ENCODE peak calls at places on chromosomes 5 and 9, in four cellular contexts. Y is astrocyte of the spinal cord, X is lower leg skin, O is sigmoid colon. V is an unnamed sample.

GRCh38 chr5:56168066-56168478 is 65.1 kb downstream of the ANKRD55 start:
- DNase-seq in Y (peak; percentile 52), X (no peak), O (no peak), V (no peak)

GRCh38 chr5:99130081-99130480 is 201.3 kb upstream of the CHD1 start:
- DNase-seq in Y (no peak), X (no peak), O (no peak), V (no peak)

GRCh38 chr5:83430130-83431010 is 41.2 kb upstream of the VCAN start:
- DNase-seq in Y (peak; percentile 69), X (no peak), O (peak; percentile 74), V (no peak)

GRCh38 chr9:4197548-4197947 is 102.3 kb downstream of the GLIS3 start:
- DNase-seq in Y (no peak), X (no peak), O (no peak), V (no peak)

GRCh38 chr9:103757062-103757461 is 337.0 kb upstream of the SMC2 start:
- DNase-seq in Y (no peak), X (no peak), O (no peak), V (no peak)

GRCh38 chr5:127320032-127320945 is 29.7 kb downstream of the MEGF10 start:
- DNase-seq in Y (peak; percentile 69), X (no peak), O (no peak), V (no peak)

GRCh38 chr9:37913480-37914153 is 9.7 kb upstream of the SLC25A51 start:
- DNase-seq in Y (peak; percentile 77), X (peak; percentile 95), O (peak; percentile 87), V (no peak)

GRCh38 chr5:106412606-106413005 is 1258.1 kb downstream of the EFNA5 start:
- DNase-seq in Y (no peak), X (no peak), O (no peak), V (no peak)

GRCh38 chr5:81355291-81356251 is 38.4 kb downstream of the ACOT12 start:
- DNase-seq in Y (no peak), X (no peak), O (no peak), V (no peak)
- TF ChIP-seq CTCF in Y (no peak), X (no peak), O (no peak), V (no peak)

GRCh38 chr5:155728857-155729683 is 597.9 kb upstream of the SGCD start:
- DNase-seq in Y (no peak), X (no peak), O (no peak), V (peak; percentile 67)

GRCh38 chr5:155726267-155726666 is 600.7 kb upstream of the SGCD start:
- DNase-seq in Y (no peak), X (no peak), O (no peak), V (no peak)

GRCh38 chr5:155729684-155730059 is 597.3 kb upstream of the SGCD start:
- DNase-seq in Y (no peak), X (no peak), O (no peak), V (no peak)

GRCh38 chr5:155727512-155728145 is 599.3 kb upstream of the SGCD start:
- DNase-seq in Y (no peak), X (no peak), O (no peak), V (no peak)

GRCh38 chr5:155728146-155728856 is 598.7 kb upstream of the SGCD start:
- DNase-seq in Y (peak; percentile 2), X (peak; percentile 84), O (peak; percentile 70), V (peak; percentile 94)
- TF ChIP-seq CTCF in Y (no peak), X (no peak), O (no peak), V (no peak)

DNA sequence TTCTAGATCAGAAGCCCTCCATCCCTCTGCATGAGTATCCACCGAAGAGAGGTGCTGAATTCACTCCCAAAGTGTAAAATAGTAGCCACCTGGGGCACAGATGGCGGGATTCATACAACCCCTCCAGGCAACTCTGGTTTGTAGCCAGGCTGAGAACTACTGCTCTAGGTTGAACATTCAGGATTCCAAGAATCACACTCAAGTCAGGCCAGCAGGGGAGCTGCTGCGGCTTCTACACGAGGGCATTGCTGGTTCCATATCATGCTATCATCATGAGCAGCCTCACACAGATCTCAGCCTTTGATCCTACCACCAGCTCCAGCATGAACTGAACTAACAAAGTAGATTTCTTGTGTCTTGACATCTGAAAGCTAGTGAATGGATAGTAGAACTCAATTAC is 367.9 kb downstream of the DIRAS2 start:
- DNase-seq in Y (no peak), X (no peak), O (no peak), V (no peak)
- TF ChIP-seq CTCF in Y (no peak), X (no peak), O (no peak), V (no peak)

GRCh38 chr9:32550609-32551490 is 1.3 kb upstream of the SMIM27 start:
- DNase-seq in Y (peak; percentile 93), X (peak; percentile 98), O (peak; percentile 97), V (peak; percentile 97)
- TF ChIP-seq CTCF in Y (peak; percentile 8), X (no peak), O (no peak), V (peak; percentile 31)

GRCh38 chr5:123120197-123120596 is 31.2 kb downstream of the PRDM6 start:
- DNase-seq in Y (no peak), X (no peak), O (no peak), V (no peak)
- TF ChIP-seq CTCF in Y (peak; percentile 28), X (no peak), O (no peak), V (peak; percentile 57)

DNA sequence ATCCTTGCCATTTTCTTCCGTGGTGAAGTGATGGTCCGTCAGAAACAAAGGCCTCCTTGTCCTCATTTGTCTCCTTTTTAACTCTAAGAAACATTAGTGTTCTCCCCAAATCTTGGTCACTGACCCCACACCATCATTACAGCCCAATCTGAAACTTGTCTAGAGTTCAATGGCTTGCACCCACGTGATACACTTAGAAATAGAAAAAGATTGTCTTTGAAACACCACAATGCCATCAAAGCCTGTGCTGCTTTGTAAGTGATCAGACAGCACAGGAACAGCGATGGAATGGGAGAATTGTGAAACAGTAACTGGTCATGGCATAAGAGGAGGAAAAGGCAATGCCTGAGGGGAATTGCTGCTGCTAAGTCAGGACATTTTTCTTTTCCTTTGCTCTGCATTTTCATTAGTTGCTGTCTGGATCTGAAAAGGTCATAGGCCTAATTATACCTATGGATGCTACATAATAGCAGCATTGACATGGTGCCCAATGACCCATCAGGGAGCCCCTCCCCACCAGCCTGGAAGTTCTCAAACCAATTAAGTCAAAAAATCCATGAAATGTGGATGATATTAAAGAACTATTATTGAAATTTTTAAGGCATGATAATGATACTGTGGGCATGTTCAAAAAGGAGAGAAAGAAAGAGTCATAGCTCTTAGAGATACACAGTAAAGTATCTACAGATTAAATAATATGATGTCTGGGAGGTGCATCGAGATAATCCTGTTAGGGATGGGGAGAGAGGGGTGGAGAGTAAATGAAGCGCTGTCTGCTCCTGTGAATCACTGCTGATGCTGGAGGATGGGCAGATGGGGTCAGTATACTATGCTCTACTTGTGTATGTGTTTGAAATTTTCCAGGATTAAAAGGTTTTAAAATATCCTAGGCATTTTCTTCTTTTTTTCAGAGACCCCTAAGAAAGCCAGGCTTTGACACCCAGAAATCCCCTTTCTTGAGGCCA is 83.6 kb downstream of the ENC1 start:
- DNase-seq in Y (no peak), X (no peak), O (no peak), V (no peak)
- TF ChIP-seq CTCF in Y (no peak), X (no peak), O (no peak), V (no peak)